ENCODE peak calls at places on chromosomes 1 and 21, in nine cellular contexts. N is stimulated activated CD4-positive, alpha-beta T cell treated with anti-CD3 and anti-CD28 coated beads, Interleukin-15, amount 100 ng/mL, for 24 hours; D is GM19239; Z is HAP-1; G is AG04450; R is MG63; J is PC-3; F is NCI-H345; O is activated CD4-positive, alpha-beta memory T cell treated with anti-CD3 and anti-CD28 coated beads for 36 hours. E is an unnamed sample.

GRCh38 chr1:25990702-25991395 is 7.0 kb downstream of the PAFAH2 start:
- DNase-seq in G (no peak), N (peak; percentile 52), R (no peak), Z (no peak), D (no peak), J (no peak), O (peak; percentile 62), F (no peak), E (no peak)

GRCh38 chr1:8174807-8175206 is 143.1 kb upstream of the SLC45A1 start:
- DNase-seq in D (no peak), J (no peak), R (no peak), Z (no peak), G (no peak), N (no peak), F (no peak), O (no peak), E (no peak)

GRCh38 chr1:230011333-230012092 is 55.5 kb upstream of the GALNT2 start:
- DNase-seq in Z (no peak), J (peak; percentile 51), G (no peak), F (no peak), R (no peak), O (no peak), N (no peak), D (no peak), E (peak; percentile 55)

GRCh38 chr1:19260211-19261138 is 8.9 kb downstream of the MRTO4 start:
- DNase-seq in O (no peak), G (peak; percentile 59), N (no peak), F (peak; percentile 66), J (peak; percentile 26), R (peak; percentile 60), D (no peak), Z (no peak), E (peak; percentile 50)

GRCh38 chr1:29686012-29686930 is 449.9 kb downstream of the PTPRU start:
- DNase-seq in Z (no peak), R (no peak), F (no peak), O (no peak), J (peak; percentile 32), N (no peak), D (no peak), G (no peak), E (peak; percentile 12)

GRCh38 chr1:175338447-175339135 is 146.0 kb upstream of the KIAA0040 start:
- DNase-seq in R (peak; percentile 14), G (no peak), Z (peak; percentile 7), N (peak; percentile 79), F (no peak), O (peak; percentile 73), J (peak; percentile 46), D (no peak), E (peak; percentile 12)

GRCh38 chr1:49765034-49765433 is 258.7 kb downstream of the AGBL4 start:
- DNase-seq in F (no peak), O (no peak), G (no peak), D (no peak), J (peak; percentile 56), Z (no peak), N (no peak), R (no peak), E (peak; percentile 27)

GRCh38 chr1:87334351-87335174 is 5.9 kb downstream of the LMO4 start:
- DNase-seq in D (no peak), Z (no peak), F (no peak), J (peak; percentile 17), R (peak; percentile 12), O (peak; percentile 21), G (no peak), N (no peak), E (no peak)

GRCh38 chr1:28592314-28593071 is 428 bp downstream of the RAB42 start:
- DNase-seq in F (no peak), R (no peak), N (peak; percentile 29), D (no peak), O (peak; percentile 14), G (no peak), Z (no peak), J (no peak), E (no peak)

GRCh38 chr1:224080082-224080774 is 33.7 kb upstream of the FBXO28 start:
- DNase-seq in O (no peak), F (no peak), R (no peak), D (no peak), J (peak; percentile 97), Z (no peak), G (no peak), N (no peak), E (peak; percentile 90)

GRCh38 chr1:156705918-156706646 is 699 bp upstream of the CRABP2 start:
- DNase-seq in F (peak; percentile 67), O (peak; percentile 82), R (peak; percentile 58), Z (peak; percentile 74), J (peak; percentile 72), G (no peak), D (peak; percentile 58), N (peak; percentile 80), E (peak; percentile 58)

GRCh38 chr1:7454052-7454815 is 316.9 kb upstream of the VAMP3 start:
- DNase-seq in J (peak; percentile 18), R (peak; percentile 30), Z (no peak), G (no peak), F (no peak), O (peak; percentile 10), D (no peak), N (peak; percentile 8), E (peak; percentile 50)

GRCh38 chr1:12305377-12305776 is 75.5 kb downstream of the VPS13D start:
- DNase-seq in O (no peak), N (no peak), J (no peak), G (no peak), Z (no peak), R (no peak), F (no peak), D (no peak), E (no peak)

GRCh38 chr1:22533244-22533643 is 30.0 kb upstream of the EPHA8 start:
- DNase-seq in N (no peak), G (no peak), D (no peak), R (no peak), Z (no peak), O (no peak), J (no peak), F (peak; percentile 38), E (no peak)

GRCh38 chr1:167263784-167264464 is 43.2 kb downstream of the POU2F1 start:
- DNase-seq in F (no peak), N (no peak), O (no peak), R (no peak), J (peak; percentile 34), Z (no peak), D (no peak), G (no peak), E (peak; percentile 70)

GRCh38 chr1:161824618-161825017 is 58.5 kb downstream of the ATF6 start:
- DNase-seq in O (no peak), R (no peak), Z (no peak), D (no peak), N (no peak), F (no peak), J (peak; percentile 43), G (no peak), E (no peak)

GRCh38 chr1:26787381-26787705 is 407 bp upstream of the PIGV start:
- DNase-seq in N (peak; percentile 80), O (peak; percentile 88), R (no peak), J (no peak), F (no peak), D (no peak), G (no peak), Z (peak; percentile 22), E (no peak)

GRCh38 chr1:31714442-31715096 is 10.8 kb upstream of the COL16A1 start:
- DNase-seq in J (peak; percentile 57), F (peak; percentile 58), G (no peak), O (peak; percentile 52), Z (peak; percentile 69), D (no peak), R (peak; percentile 83), N (peak; percentile 43), E (peak; percentile 34)

GRCh38 chr1:194196562-194196961 is 1010.1 kb upstream of the B3GALT2 start:
- DNase-seq in Z (no peak), D (no peak), O (no peak), J (no peak), G (no peak), R (no peak), N (no peak), F (no peak), E (no peak)

GRCh38 chr1:75310067-75310466 is 175.9 kb downstream of the LHX8 start:
- DNase-seq in R (peak; percentile 83), D (no peak), O (no peak), F (no peak), Z (no peak), G (no peak), N (no peak), J (no peak), E (peak; percentile 68)

GRCh38 chr1:16721871-16722641 is 18.3 kb upstream of the RNU1-4 start:
- DNase-seq in O (no peak), F (no peak), G (no peak), Z (no peak), D (no peak), J (peak; percentile 0), N (no peak), R (no peak), E (no peak)

GRCh38 chr21:27001526-27001925 is 34.6 kb upstream of the ADAMTS5 start:
- DNase-seq in G (no peak), J (no peak), O (no peak), Z (no peak), N (no peak), F (no peak), D (no peak), R (no peak), E (no peak)

GRCh38 chr21:41658321-41658720 is 108.5 kb downstream of the RIPK4 start:
- DNase-seq in Z (no peak), G (no peak), O (no peak), F (no peak), D (no peak), N (no peak), R (no peak), J (no peak), E (no peak)

GRCh38 chr1:230778916-230779590 is 31.9 kb downstream of the CAPN9 start:
- DNase-seq in O (no peak), J (peak; percentile 36), R (no peak), D (no peak), Z (peak; percentile 85), F (no peak), N (no peak), G (no peak), E (no peak)